ENCODE peak calls at places on chromosome 13, in eight cellular contexts. Y is upper lobe of left lung; D is HEK293T; A is HT1080; F is glutamatergic neuron; Z is uterus; K is stimulated activated CD8-positive, alpha-beta memory T cell treated with anti-CD3 and anti-CD28 coated beads, Interleukin-15, amount 100 ng/mL, for 1 hour; X is T-helper 2 cell. V is an unnamed sample.

GRCh38 chr13:59318320-59318930 is 845.3 kb downstream of the DIAPH3 start:
- DNase-seq in Y (peak; percentile 42), D (peak; percentile 43), A (peak; percentile 52), F (peak; percentile 90), Z (peak; percentile 39), K (peak; percentile 28), X (peak; percentile 7), V (peak; percentile 4)

GRCh38 chr13:36872621-36873020 is 47.4 kb downstream of the SMAD9 start:
- DNase-seq in Y (no peak), D (no peak), A (no peak), F (no peak), Z (no peak), K (no peak), X (no peak), V (no peak)

GRCh38 chr13:91184244-91184926 is 163.1 kb upstream of the MIR17HG start:
- DNase-seq in Y (no peak), D (peak; percentile 24), A (peak; percentile 22), F (no peak), Z (no peak), K (no peak), X (no peak), V (no peak)

GRCh38 chr13:110965038-110965754 is 50.3 kb upstream of the ANKRD10 start:
- DNase-seq in Y (no peak), D (no peak), A (peak; percentile 98), F (no peak), Z (no peak), K (no peak), X (no peak), V (peak; percentile 28)

GRCh38 chr13:42490676-42491075 is 83.3 kb upstream of the TNFSF11 start:
- DNase-seq in Y (no peak), D (no peak), A (no peak), F (no peak), Z (no peak), K (no peak), X (no peak), V (no peak)

GRCh38 chr13:66967825-66968597 is 262.1 kb downstream of the PCDH9 start:
- DNase-seq in Y (no peak), D (no peak), A (no peak), F (no peak), Z (no peak), K (no peak), X (no peak), V (no peak)

GRCh38 chr13:51000576-51001260 is 91.1 kb downstream of the RNASEH2B start:
- DNase-seq in Y (no peak), D (no peak), A (peak; percentile 10), F (no peak), Z (peak; percentile 75), K (no peak), X (no peak), V (no peak)

GRCh38 chr13:104961246-104961645 is 1574.2 kb downstream of the EFNB2 start:
- DNase-seq in Y (no peak), D (no peak), A (no peak), F (no peak), Z (no peak), K (no peak), X (no peak), V (no peak)

GRCh38 chr13:37207646-37208045 is 102.2 kb upstream of the CSNK1A1L start:
- DNase-seq in Y (no peak), D (no peak), A (no peak), F (no peak), Z (no peak), K (no peak), X (no peak), V (no peak)

GRCh38 chr13:51845574-51846318 is 769 bp upstream of the TMEM272 start:
- DNase-seq in Y (no peak), D (no peak), A (no peak), F (no peak), Z (no peak), K (no peak), X (no peak), V (no peak)

GRCh38 chr13:57739089-57739488 is 107.5 kb downstream of the PCDH17 start:
- DNase-seq in Y (no peak), D (no peak), A (no peak), F (no peak), Z (no peak), K (no peak), X (no peak), V (no peak)

GRCh38 chr13:60013166-60013565 is 150.6 kb downstream of the DIAPH3 start:
- DNase-seq in Y (no peak), D (no peak), A (no peak), F (no peak), Z (no peak), K (no peak), X (no peak), V (no peak)

GRCh38 chr13:46684287-46685001 is 112.5 kb downstream of the ESD start:
- DNase-seq in Y (no peak), D (peak; percentile 25), A (no peak), F (no peak), Z (no peak), K (no peak), X (no peak), V (no peak)

GRCh38 chr13:95842898-95843297 is 166.0 kb downstream of the DNAJC3 start:
- DNase-seq in Y (no peak), D (no peak), A (no peak), F (no peak), Z (no peak), K (no peak), X (no peak), V (no peak)

GRCh38 chr13:91381371-91381770 is 17.1 kb upstream of the GPC5 start:
- DNase-seq in Y (no peak), D (no peak), A (peak; percentile 30), F (no peak), Z (no peak), K (no peak), X (no peak), V (no peak)

GRCh38 chr13:35600137-35600536 is 123.6 kb upstream of the MAB21L1 start:
- DNase-seq in Y (no peak), D (no peak), A (no peak), F (no peak), Z (no peak), K (no peak), X (no peak), V (no peak)

V was measured in NK-92 treated with Interleukin-12 subunit alpha and Interleukin-12 subunit beta, amount 100 ng/mL, for 24 hours.